ENCODE peak calls at places on chromosomes 2 and 18, in six cellular contexts. R is left kidney; P is ELF-1; O is stimulated activated naive B cell treated with anti-CD40 and anti-IgM and Interleukin-4, amounts not matched to agents 10 μg/mL and 1 μg/mL and 100 μg/mL, for 72 hours; C is iris pigment epithelial cell; G is fibroblast of pulmonary artery. X is an unnamed sample.

GRCh38 chr2:236657801-236658200 is 88.2 kb downstream of the ACKR3 start:
- DNase-seq in R (no peak), P (no peak), O (no peak), C (no peak), G (no peak), X (no peak)

GRCh38 chr2:231905026-231905425 is 21.2 kb downstream of the NPPC start:
- DNase-seq in R (no peak), P (no peak), O (no peak), C (no peak), G (no peak), X (no peak)

GRCh38 chr2:240703417-240704341 is 12.0 kb downstream of the AQP12A start:
- DNase-seq in R (no peak), P (no peak), O (no peak), C (no peak), G (no peak), X (no peak)

GRCh38 chr18:74064510-74064909 is 83.1 kb downstream of the FBXO15 start:
- DNase-seq in R (no peak), P (no peak), O (peak), C (no peak), G (no peak), X (no peak)

GRCh38 chr2:129764376-129765325 is 214.8 kb upstream of the RAB6C start:
- DNase-seq in R (no peak), P (no peak), O (no peak), C (no peak), G (no peak), X (no peak)

GRCh38 chr2:43676322-43677050 is at the start of gene C1GALT1C1L:
- DNase-seq in R (peak), P (peak), O (peak), C (peak), G (peak), X (peak)

GRCh38 chr2:10658041-10658913 is 31.5 kb downstream of the NOL10 start:
- DNase-seq in R (no peak), P (no peak), O (no peak), C (peak), G (peak), X (no peak)

GRCh38 chr2:235382091-235383000 is 111.5 kb upstream of the AGAP1 start:
- DNase-seq in R (no peak), P (no peak), O (no peak), C (no peak), G (no peak), X (no peak)

GRCh38 chr2:182611009-182611408 is 105.0 kb upstream of the DNAJC10 start:
- DNase-seq in R (no peak), P (no peak), O (no peak), C (no peak), G (no peak), X (no peak)

GRCh38 chr18:51051105-51051712 is 21.2 kb downstream of the SMAD4 start:
- DNase-seq in R (peak), P (peak), O (no peak), C (peak), G (peak), X (no peak)

GRCh38 chr2:165376571-165376975 is 92.9 kb upstream of the CSRNP3 start:
- DNase-seq in R (peak), P (no peak), O (no peak), C (no peak), G (no peak), X (no peak)

GRCh38 chr2:23478087-23478932 is 93.3 kb downstream of the KLHL29 start:
- DNase-seq in R (peak), P (peak), O (no peak), C (peak), G (no peak), X (no peak)

X was measured in GM12891.